ENCODE peak calls at places on chromosomes 6 and 20, in nine cellular contexts. Y, E, Q, O, R, V, B, M and Z are unnamed samples.
A peak's percentile ranks its signal among the peaks of the same experiment; 100 is the strongest.

GRCh38 chr6:136696783-136697364 is 95.4 kb downstream of the MAP3K5 start:
- DNase-seq in Y (no peak), B (no peak), V (no peak), O (no peak), M (no peak), E (no peak), R (no peak), Q (no peak), Z (no peak)

GRCh38 chr6:22470454-22471368 is 98.7 kb upstream of the HDGFL1 start:
- DNase-seq in M (no peak), O (no peak), V (peak; percentile 31), R (no peak), B (peak; percentile 49), Q (no peak), E (no peak), Y (peak; percentile 58), Z (peak; percentile 4)

GRCh38 chr6:14676084-14676483 is 558.5 kb downstream of the CD83 start:
- DNase-seq in B (peak; percentile 52), Y (no peak), M (no peak), V (peak; percentile 44), R (no peak), Q (no peak), E (no peak), O (no peak), Z (no peak)

GRCh38 chr20:17377222-17377621 is 150.4 kb downstream of the PCSK2 start:
- DNase-seq in Q (no peak), E (no peak), B (no peak), V (no peak), Y (no peak), O (no peak), M (no peak), R (no peak), Z (no peak)

GRCh38 chr6:26739811-26740210 is 80.3 kb upstream of the ZNF322 start:
- DNase-seq in M (no peak), Q (no peak), B (no peak), Y (no peak), E (no peak), R (no peak), V (no peak), O (no peak), Z (no peak)

GRCh38 chr6:17883665-17884500 is 103.6 kb downstream of the KIF13A start:
- DNase-seq in V (no peak), E (no peak), B (no peak), M (no peak), Q (no peak), R (peak; percentile 27), Y (no peak), O (peak; percentile 24), Z (no peak)

GRCh38 chr6:123118811-123119210 is 122.8 kb downstream of the CLVS2 start:
- DNase-seq in R (no peak), B (no peak), V (peak; percentile 14), Y (peak; percentile 23), M (no peak), E (no peak), Q (no peak), O (no peak), Z (no peak)

GRCh38 chr20:25299801-25300200 is 51.9 kb downstream of the PYGB start:
- DNase-seq in B (peak; percentile 57), M (no peak), V (peak; percentile 17), R (no peak), E (no peak), Y (no peak), O (no peak), Q (no peak), Z (no peak)

GRCh38 chr6:74117113-74117512 is 421.1 kb downstream of the CD109 start:
- DNase-seq in V (no peak), M (no peak), R (no peak), B (no peak), Q (no peak), O (no peak), Y (no peak), E (no peak), Z (no peak)

GRCh38 chr6:1383729-1384548 is 5.4 kb upstream of the FOXF2 start:
- DNase-seq in Q (no peak), Y (peak; percentile 11), O (no peak), E (no peak), B (no peak), M (no peak), R (no peak), V (no peak), Z (no peak)

GRCh38 chr6:103327079-103327478 is 1532.6 kb downstream of the HACE1 start:
- DNase-seq in Q (no peak), O (no peak), V (no peak), M (no peak), B (no peak), R (no peak), Y (no peak), E (no peak), Z (no peak)

GRCh38 chr20:16531485-16531884 is 41.8 kb downstream of the KIF16B start:
- DNase-seq in V (no peak), O (no peak), R (no peak), Y (no peak), Q (no peak), M (no peak), E (no peak), B (no peak), Z (no peak)

GRCh38 chr6:105988321-105988720 is 97.8 kb upstream of the PRDM1 start:
- DNase-seq in M (no peak), E (no peak), Y (no peak), Q (no peak), R (no peak), B (peak; percentile 53), O (no peak), V (no peak), Z (no peak)

GRCh38 chr6:46090115-46091079 is 39.4 kb upstream of the ENPP4 start:
- DNase-seq in B (peak; percentile 44), M (no peak), Y (peak; percentile 81), E (no peak), R (peak; percentile 58), O (no peak), V (peak; percentile 29), Q (peak; percentile 14), Z (peak; percentile 15)

GRCh38 chr6:155498370-155498769 is 42.7 kb upstream of the NOX3 start:
- DNase-seq in R (no peak), B (peak; percentile 16), V (peak; percentile 22), Y (no peak), E (no peak), O (no peak), M (no peak), Q (no peak), Z (no peak)

GRCh38 chr6:71902261-71902660 is 15.9 kb downstream of the RIMS1 start:
- DNase-seq in O (no peak), B (no peak), Q (no peak), V (no peak), R (no peak), M (no peak), E (no peak), Y (no peak), Z (no peak)

GRCh38 chr6:132715204-132715603 is 1.3 kb upstream of the VNN1 start:
- DNase-seq in V (peak; percentile 5), M (no peak), Q (peak; percentile 41), R (no peak), E (no peak), O (no peak), B (peak; percentile 65), Y (peak; percentile 64), Z (no peak)

GRCh38 chr6:89298680-89299450 is 16.2 kb downstream of the GABRR2 start:
- DNase-seq in B (peak; percentile 75), M (peak; percentile 17), Y (peak; percentile 35), R (no peak), E (no peak), Q (no peak), O (no peak), V (no peak), Z (peak; percentile 1)

GRCh38 chr6:33856655-33857054 is 52.9 kb upstream of the MLN start:
- DNase-seq in Y (no peak), R (peak; percentile 52), E (no peak), O (peak; percentile 45), V (no peak), B (no peak), M (peak; percentile 36), Q (no peak), Z (no peak)

GRCh38 chr6:51855310-51856082 is 231.9 kb downstream of the PKHD1 start:
- DNase-seq in M (no peak), B (peak; percentile 45), O (peak; percentile 0), E (no peak), R (peak; percentile 71), Q (peak; percentile 15), Y (peak; percentile 87), V (peak; percentile 57), Z (peak; percentile 11)

GRCh38 chr6:30735668-30736314 is 6.7 kb downstream of the FLOT1 start:
- DNase-seq in M (no peak), Q (no peak), R (no peak), V (no peak), E (no peak), B (no peak), O (no peak), Y (no peak), Z (no peak)

GRCh38 chr20:5691918-5692618 is 58.1 kb upstream of the SHLD1 start:
- DNase-seq in Q (no peak), E (no peak), V (no peak), Y (no peak), R (no peak), O (no peak), M (no peak), B (no peak), Z (no peak)

GRCh38 chr6:145147559-145147958 is 587.8 kb downstream of the EPM2A start:
- DNase-seq in M (no peak), Q (peak; percentile 23), V (no peak), E (no peak), B (peak; percentile 75), Y (no peak), R (no peak), O (no peak), Z (peak; percentile 13)

GRCh38 chr6:69813508-69813907 is 16.7 kb upstream of the LMBRD1 start:
- DNase-seq in V (no peak), O (no peak), B (no peak), Q (no peak), E (no peak), M (no peak), R (peak; percentile 81), Y (no peak), Z (no peak)

GRCh38 chr6:38570750-38571149 is 69.0 kb downstream of the BTBD9 start:
- DNase-seq in B (peak; percentile 18), R (peak; percentile 33), Q (no peak), O (no peak), E (no peak), V (peak; percentile 15), M (no peak), Y (peak; percentile 16), Z (no peak)

GRCh38 chr6:168041928-168042327 is 37.1 kb downstream of the FRMD1 start:
- DNase-seq in M (no peak), R (no peak), V (no peak), B (no peak), E (no peak), Y (no peak), Q (no peak), O (no peak), Z (no peak)

GRCh38 chr6:25601797-25602679 is 50.0 kb upstream of the SCGN start:
- DNase-seq in Y (peak; percentile 72), Q (peak; percentile 14), V (peak; percentile 49), O (no peak), M (no peak), B (peak; percentile 46), R (peak; percentile 83), E (no peak), Z (peak; percentile 34)

GRCh38 chr20:41029150-41029872 is 689 bp downstream of the TOP1 start:
- DNase-seq in Y (peak; percentile 59), E (no peak), M (peak; percentile 5), O (no peak), Q (no peak), B (peak; percentile 35), V (peak; percentile 35), R (peak; percentile 13), Z (no peak)

GRCh38 chr6:97240222-97240621 is 42.8 kb downstream of the MMS22L start:
- DNase-seq in Q (peak; percentile 46), O (no peak), R (no peak), M (no peak), Y (no peak), E (no peak), V (peak; percentile 15), B (peak; percentile 80), Z (peak; percentile 11)

GRCh38 chr6:45420083-45420908 is 42.6 kb upstream of the SUPT3H start:
- DNase-seq in M (peak; percentile 69), Q (no peak), O (no peak), V (peak; percentile 50), B (peak; percentile 57), E (no peak), R (no peak), Y (peak; percentile 10), Z (no peak)

GRCh38 chr6:119037941-119038623 is 40.4 kb downstream of the FAM184A start:
- DNase-seq in M (no peak), V (no peak), R (no peak), O (no peak), E (no peak), B (no peak), Q (no peak), Y (no peak), Z (no peak)